ENCODE peak calls at places on chromosomes 2 and 18, in six cellular contexts. One of them, this sample, is unnamed.

GRCh38 chr2:102100371-102101096 is 42.0 kb upstream of the IL1R1 start:
- DNase-seq in K562: no peak
- DNase-seq in naive B cell: no peak
- DNase-seq in GF-D8: no peak
- DNase-seq in substantia nigra: no peak
- DNase-seq in fibroblast of the aortic adventitia: peak
- DNase-seq in this sample: no peak

GRCh38 chr18:9629709-9630108 is 15.3 kb upstream of the PPP4R1 start:
- DNase-seq in K562: no peak
- DNase-seq in naive B cell: no peak
- DNase-seq in GF-D8: no peak
- DNase-seq in substantia nigra: no peak
- DNase-seq in fibroblast of the aortic adventitia: peak
- DNase-seq in this sample: no peak

GRCh38 chr2:88711331-88711730 is 19.9 kb downstream of the RPIA start:
- DNase-seq in K562: no peak
- DNase-seq in naive B cell: no peak
- DNase-seq in GF-D8: no peak
- DNase-seq in substantia nigra: no peak
- DNase-seq in fibroblast of the aortic adventitia: no peak
- DNase-seq in this sample: no peak

GRCh38 chr2:152456262-152456661 is 121.3 kb downstream of the FMNL2 start:
- DNase-seq in K562: no peak
- DNase-seq in naive B cell: no peak
- DNase-seq in GF-D8: no peak
- DNase-seq in substantia nigra: no peak
- DNase-seq in fibroblast of the aortic adventitia: no peak
- DNase-seq in this sample: no peak

GRCh38 chr2:175964195-175964594 is 37.9 kb downstream of the LNPK start:
- DNase-seq in K562: no peak
- DNase-seq in naive B cell: no peak
- DNase-seq in GF-D8: no peak
- DNase-seq in substantia nigra: no peak
- DNase-seq in fibroblast of the aortic adventitia: no peak
- DNase-seq in this sample: no peak

GRCh38 chr2:85276571-85277121 is 51.1 kb downstream of the TGOLN2 start:
- DNase-seq in K562: no peak
- DNase-seq in naive B cell: no peak
- DNase-seq in GF-D8: no peak
- DNase-seq in substantia nigra: no peak
- DNase-seq in fibroblast of the aortic adventitia: peak
- DNase-seq in this sample: no peak

GRCh38 chr2:101223814-101224231 is 28.9 kb upstream of the CNOT11 start:
- DNase-seq in K562: no peak
- DNase-seq in naive B cell: peak
- DNase-seq in GF-D8: peak
- DNase-seq in substantia nigra: no peak
- DNase-seq in fibroblast of the aortic adventitia: no peak
- DNase-seq in this sample: no peak

GRCh38 chr2:104844813-104845551 is 8.9 kb upstream of the POU3F3 start:
- DNase-seq in K562: no peak
- DNase-seq in naive B cell: no peak
- DNase-seq in GF-D8: no peak
- DNase-seq in substantia nigra: peak
- DNase-seq in fibroblast of the aortic adventitia: no peak
- DNase-seq in this sample: no peak

GRCh38 chr18:48230459-48231113 is 178.6 kb downstream of the ZBTB7C start:
- DNase-seq in K562: peak
- DNase-seq in naive B cell: no peak
- DNase-seq in GF-D8: peak
- DNase-seq in substantia nigra: no peak
- DNase-seq in fibroblast of the aortic adventitia: peak
- DNase-seq in this sample: peak

GRCh38 chr18:24271381-24272331 is 126.0 kb downstream of the OSBPL1A start:
- DNase-seq in K562: no peak
- DNase-seq in naive B cell: peak
- DNase-seq in GF-D8: no peak
- DNase-seq in substantia nigra: peak
- DNase-seq in fibroblast of the aortic adventitia: peak
- DNase-seq in this sample: peak

GRCh38 chr2:96393989-96394761 is 58.6 kb downstream of the NCAPH start:
- DNase-seq in K562: no peak
- DNase-seq in naive B cell: no peak
- DNase-seq in GF-D8: no peak
- DNase-seq in substantia nigra: peak
- DNase-seq in fibroblast of the aortic adventitia: no peak
- DNase-seq in this sample: no peak

GRCh38 chr2:68098398-68098797 is 35.6 kb upstream of the C1D start:
- DNase-seq in K562: no peak
- DNase-seq in naive B cell: no peak
- DNase-seq in GF-D8: no peak
- DNase-seq in substantia nigra: no peak
- DNase-seq in fibroblast of the aortic adventitia: no peak
- DNase-seq in this sample: no peak

GRCh38 chr2:152716805-152717241 is 438 bp downstream of the PRPF40A start:
- DNase-seq in K562: peak
- DNase-seq in naive B cell: no peak
- DNase-seq in GF-D8: peak
- DNase-seq in substantia nigra: no peak
- DNase-seq in fibroblast of the aortic adventitia: no peak
- DNase-seq in this sample: peak

GRCh38 chr2:175476950-175477349 is 295.4 kb upstream of the ATP5MC3 start:
- DNase-seq in K562: no peak
- DNase-seq in naive B cell: no peak
- DNase-seq in GF-D8: peak
- DNase-seq in substantia nigra: no peak
- DNase-seq in fibroblast of the aortic adventitia: no peak
- DNase-seq in this sample: no peak

GRCh38 chr2:240355962-240356361 is 79.5 kb upstream of the GPC1 start:
- DNase-seq in K562: no peak
- DNase-seq in naive B cell: no peak
- DNase-seq in GF-D8: no peak
- DNase-seq in substantia nigra: no peak
- DNase-seq in fibroblast of the aortic adventitia: no peak
- DNase-seq in this sample: no peak

GRCh38 chr2:139790807-139791206 is 1010.6 kb upstream of the NXPH2 start:
- DNase-seq in K562: no peak
- DNase-seq in naive B cell: no peak
- DNase-seq in GF-D8: peak
- DNase-seq in substantia nigra: no peak
- DNase-seq in fibroblast of the aortic adventitia: peak
- DNase-seq in this sample: peak

GRCh38 chr18:5510109-5510846 is 33.5 kb downstream of the EPB41L3 start:
- DNase-seq in K562: no peak
- DNase-seq in naive B cell: no peak
- DNase-seq in GF-D8: no peak
- DNase-seq in substantia nigra: no peak
- DNase-seq in fibroblast of the aortic adventitia: no peak
- DNase-seq in this sample: no peak

GRCh38 chr2:197279997-197280756 is 30.4 kb downstream of the ANKRD44 start:
- DNase-seq in K562: no peak
- DNase-seq in naive B cell: no peak
- DNase-seq in GF-D8: no peak
- DNase-seq in substantia nigra: no peak
- DNase-seq in fibroblast of the aortic adventitia: peak
- DNase-seq in this sample: no peak

GRCh38 chr2:231900486-231900942 is 25.7 kb downstream of the NPPC start:
- DNase-seq in K562: peak
- DNase-seq in naive B cell: peak
- DNase-seq in GF-D8: no peak
- DNase-seq in substantia nigra: peak
- DNase-seq in fibroblast of the aortic adventitia: peak
- DNase-seq in this sample: peak

GRCh38 chr2:20597868-20598183 is 53.1 kb downstream of the HS1BP3 start:
- DNase-seq in K562: no peak
- DNase-seq in naive B cell: no peak
- DNase-seq in GF-D8: no peak
- DNase-seq in substantia nigra: no peak
- DNase-seq in fibroblast of the aortic adventitia: no peak
- DNase-seq in this sample: no peak

GRCh38 chr2:54638774-54639187 is 84.7 kb upstream of the EML6 start:
- DNase-seq in K562: no peak
- DNase-seq in naive B cell: no peak
- DNase-seq in GF-D8: no peak
- DNase-seq in substantia nigra: no peak
- DNase-seq in fibroblast of the aortic adventitia: peak
- DNase-seq in this sample: no peak

GRCh38 chr2:127864877-127865276 is 6.9 kb upstream of the POLR2D start:
- DNase-seq in K562: peak
- DNase-seq in naive B cell: no peak
- DNase-seq in GF-D8: no peak
- DNase-seq in substantia nigra: no peak
- DNase-seq in fibroblast of the aortic adventitia: no peak
- DNase-seq in this sample: peak

GRCh38 chr2:36329251-36329650 is 26.3 kb upstream of the CRIM1 start:
- DNase-seq in K562: no peak
- DNase-seq in naive B cell: no peak
- DNase-seq in GF-D8: no peak
- DNase-seq in substantia nigra: no peak
- DNase-seq in fibroblast of the aortic adventitia: peak
- DNase-seq in this sample: no peak

This sample was measured in HEK293T.